ENCODE peak calls at places on chromosomes 4 and X, in five cellular contexts. G is GM23248, L is fibroblast of lung, C is SK-N-SH, Y is hepatocyte. X is an unnamed sample.

GRCh38 chrX:154021131-154021611 is 1.5 kb upstream of the IRAK1 start:
- DNase-seq in G (peak; percentile 84), L (peak; percentile 46), C (no peak), Y (no peak), X (no peak)

GRCh38 chr4:15396157-15396800 is 31.6 kb upstream of the C1QTNF7 start:
- DNase-seq in G (peak; percentile 55), L (peak; percentile 62), C (peak; percentile 33), Y (peak; percentile 61), X (peak; percentile 80)

GRCh38 chr4:866761-867390 is 40.9 kb upstream of the CPLX1 start:
- DNase-seq in G (no peak), L (peak; percentile 3), C (no peak), Y (no peak), X (no peak)

GRCh38 chr4:27050731-27051130 is 190.1 kb downstream of the STIM2 start:
- DNase-seq in G (no peak), L (no peak), C (no peak), Y (no peak), X (no peak)

GRCh38 chrX:103151799-103152198 is 58.9 kb upstream of the NXF3 start:
- DNase-seq in G (peak; percentile 30), L (no peak), C (no peak), Y (no peak), X (no peak)

GRCh38 chr4:145887241-145887964 is 51.2 kb downstream of the ZNF827 start:
- DNase-seq in G (peak; percentile 79), L (peak; percentile 81), C (no peak), Y (no peak), X (peak; percentile 58)

GRCh38 chrX:13764765-13765164 is 30.2 kb downstream of the OFD1 start:
- DNase-seq in G (no peak), L (peak; percentile 23), C (peak; percentile 72), Y (peak; percentile 10), X (peak; percentile 59)

GRCh38 chr4:3042226-3042625 is 32.1 kb downstream of the HTT-AS start:
- DNase-seq in G (no peak), L (no peak), C (no peak), Y (no peak), X (no peak)

GRCh38 chrX:8730812-8731578 is 942 bp downstream of the ANOS1 start:
- DNase-seq in G (no peak), L (no peak), C (peak; percentile 15), Y (peak; percentile 11), X (peak; percentile 25)

DNA sequence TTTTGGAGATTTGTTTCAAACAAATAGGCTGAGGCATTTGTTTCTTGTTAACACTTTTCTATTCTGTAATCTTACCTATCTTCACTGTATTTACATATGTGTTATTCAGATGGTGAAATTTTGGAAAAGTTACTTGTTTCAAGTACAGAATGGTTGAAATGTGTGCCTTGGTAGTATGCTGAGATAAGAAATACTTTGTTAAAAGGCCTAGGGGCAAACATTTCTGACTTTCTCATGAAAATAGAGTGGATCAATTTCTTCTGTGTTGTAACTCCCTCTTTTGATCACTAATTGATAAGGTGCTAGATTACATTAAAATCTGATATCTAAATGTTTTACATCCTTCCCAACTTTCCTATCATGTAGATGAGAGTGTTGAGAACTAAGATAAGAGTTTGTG is 18.1 kb downstream of the USO1 start:
- DNase-seq in G (no peak), L (no peak), C (no peak), Y (no peak), X (no peak)
- H3K79me2 ChIP-seq in G (peaks cover 100% of the 10 kb centered on the region), L (peaks cover 50% of the 10 kb centered on the region), C (peaks cover 95% of the 10 kb centered on the region), Y (peaks cover 84% of the 10 kb centered on the region), X (peaks cover 100% of the 10 kb centered on the region)

GRCh38 chr4:85398276-85398675 is 76.7 kb upstream of the ARHGAP24 start:
- DNase-seq in G (peak; percentile 75), L (peak; percentile 2), C (no peak), Y (peak; percentile 10), X (no peak)
- H3K27ac ChIP-seq in G (peak overlapping the region; percentile 65), L (no peak overlapping the region), C (no peak overlapping the region), Y (peak overlapping the region; percentile 18), X (no peak overlapping the region)

GRCh38 chr4:47786958-47787370 is 50.9 kb downstream of the CORIN start:
- DNase-seq in G (no peak), L (no peak), C (no peak), Y (no peak), X (no peak)
- H3K4me2 ChIP-seq in G (no peak overlapping the region), L (no peak overlapping the region), C (no peak overlapping the region), Y (no peak overlapping the region), X (no peak overlapping the region)

DNA sequence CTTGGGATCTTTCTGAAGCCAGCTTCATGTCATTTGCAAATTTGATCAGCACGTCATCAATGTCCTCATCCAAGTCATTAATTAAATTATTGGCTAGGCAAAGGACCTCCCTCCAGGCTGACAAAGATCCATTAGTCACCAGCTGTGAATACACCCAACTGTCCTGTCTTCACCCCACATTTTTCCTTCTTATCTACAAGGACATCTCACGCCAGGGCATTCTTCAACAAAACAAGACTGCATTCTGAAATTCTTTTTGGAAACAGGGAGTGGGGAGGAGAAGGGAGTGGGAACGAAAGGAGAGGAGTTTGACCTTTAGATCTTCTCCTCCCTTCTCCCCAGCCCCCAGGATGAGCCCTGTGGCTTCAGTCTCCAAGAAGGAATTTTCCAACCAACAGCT is 32.7 kb downstream of the NLGN3 start:
- DNase-seq in G (peak; percentile 47), L (no peak), C (no peak), Y (no peak), X (no peak)
- H3K79me2 ChIP-seq in G (no peaks in the 10 kb centered on the region), L (no peaks in the 10 kb centered on the region), C (no peaks in the 10 kb centered on the region), Y (no peaks in the 10 kb centered on the region), X (no peaks in the 10 kb centered on the region)

GRCh38 chrX:75154871-75155270 is 1.2 kb downstream of the ABCB7 start:
- DNase-seq in G (no peak), L (no peak), C (no peak), Y (no peak), X (no peak)

GRCh38 chrX:75156537-75156945 is 458 bp upstream of the ABCB7 start:
- DNase-seq in G (peak; percentile 44), L (peak; percentile 50), C (peak; percentile 26), Y (peak; percentile 8), X (peak; percentile 2)

GRCh38 chrX:75155830-75156525 is at the start of gene ABCB7:
- DNase-seq in G (peak; percentile 79), L (peak; percentile 83), C (peak; percentile 75), Y (peak; percentile 79), X (peak; percentile 81)

GRCh38 chrX:75158054-75158453 is 2.0 kb upstream of the ABCB7 start:
- DNase-seq in G (no peak), L (no peak), C (no peak), Y (no peak), X (no peak)

GRCh38 chrX:75155454-75155829 is 641 bp downstream of the ABCB7 start:
- DNase-seq in G (peak; percentile 50), L (peak; percentile 1), C (peak; percentile 2), Y (no peak), X (peak; percentile 2)
- H3K27ac ChIP-seq in G (peak overlapping the region; percentile 91), L (no peak overlapping the region), C (peak overlapping the region; percentile 86), Y (peak overlapping the region; percentile 84), X (peak overlapping the region; percentile 90)

GRCh38 chr4:56906534-56906933 is 1.2 kb upstream of the REST start:
- DNase-seq in G (no peak), L (no peak), C (no peak), Y (no peak), X (peak; percentile 33)

GRCh38 chr4:56908206-56909082 is 744 bp downstream of the REST start:
- DNase-seq in G (peak; percentile 92), L (peak; percentile 65), C (peak; percentile 86), Y (peak; percentile 88), X (peak; percentile 85)

GRCh38 chr4:56907009-56907408 is 691 bp upstream of the REST start:
- DNase-seq in G (no peak), L (no peak), C (peak; percentile 22), Y (peak; percentile 19), X (peak; percentile 48)

GRCh38 chr4:56909083-56909981 is 1.6 kb downstream of the REST start:
- DNase-seq in G (peak; percentile 84), L (peak; percentile 53), C (peak; percentile 67), Y (peak; percentile 56), X (peak; percentile 81)

DNA sequence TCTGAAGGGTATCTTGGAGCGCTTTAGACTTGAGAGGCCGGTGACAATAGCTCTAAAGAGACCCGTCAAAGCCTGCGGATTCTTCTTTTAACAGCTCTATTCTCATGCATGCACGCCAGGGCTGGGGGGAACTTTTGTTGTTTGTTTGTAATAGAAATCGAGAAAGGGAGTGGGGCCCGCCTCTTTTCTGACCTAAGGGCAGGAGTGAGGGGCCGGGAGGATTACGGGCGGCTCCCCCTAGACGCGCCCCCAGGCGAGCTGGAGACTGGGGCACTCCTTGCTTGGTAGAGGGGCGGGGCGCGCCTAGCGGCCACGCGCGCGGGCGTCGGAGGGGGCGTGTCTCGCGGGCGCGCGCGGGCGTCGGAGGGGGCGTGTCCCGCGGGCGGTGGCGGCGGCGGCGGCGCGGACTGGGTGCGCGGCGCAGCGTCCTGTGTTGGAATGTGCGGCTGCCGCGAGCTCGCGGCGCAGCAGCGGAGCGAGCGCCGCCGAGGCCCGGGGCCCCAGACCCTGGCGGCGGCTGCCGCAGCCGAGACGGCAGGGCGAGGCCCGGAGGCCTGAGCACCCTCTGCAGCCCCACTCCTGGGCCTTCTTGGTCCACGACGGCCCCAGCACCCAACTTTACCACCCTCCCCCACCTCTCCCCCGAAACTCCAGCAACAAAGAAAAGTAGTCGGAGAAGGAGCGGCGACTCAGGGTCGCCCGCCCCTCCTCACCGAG is at the start of gene REST:
- DNase-seq in G (peak; percentile 90), L (peak; percentile 64), C (peak; percentile 92), Y (peak; percentile 93), X (peak; percentile 97)
- H3K4me2 ChIP-seq in G (peak within 1 kb of the TSS; percentile 94), L (peak within 1 kb of the TSS; percentile 88), C (peak within 1 kb of the TSS; percentile 77), Y (peak within 1 kb of the TSS; percentile 84), X (peak within 1 kb of the TSS; percentile 76)

DNA sequence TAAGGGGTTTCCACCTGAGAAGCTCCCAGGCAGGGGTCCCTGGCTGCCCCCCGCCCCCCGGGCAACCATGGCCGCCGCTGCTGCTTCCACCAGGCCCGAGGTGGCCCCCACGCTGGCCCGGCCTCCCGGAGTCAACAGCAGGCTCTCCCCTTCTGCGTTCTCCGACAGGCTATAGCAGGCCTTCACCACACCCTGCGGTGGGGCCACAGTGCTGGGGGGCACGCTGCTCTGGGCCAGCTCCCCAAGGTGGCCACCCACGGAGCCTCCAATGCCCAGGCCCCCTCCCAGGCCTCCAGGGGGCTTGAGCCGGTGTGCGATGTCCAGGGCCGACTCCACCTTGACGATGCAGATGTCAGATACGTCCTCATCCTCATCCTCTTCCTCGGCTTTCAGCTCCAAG is 72.5 kb downstream of the UBE2K start:
- DNase-seq in G (no peak), L (no peak), C (no peak), Y (no peak), X (no peak)
- H3K79me2 ChIP-seq in G (peaks cover 46% of the 10 kb centered on the region), L (no peaks in the 10 kb centered on the region), C (peaks cover 20% of the 10 kb centered on the region), Y (peaks cover 20% of the 10 kb centered on the region), X (peaks cover 22% of the 10 kb centered on the region)

GRCh38 chr4:185244763-185245162 is 35.4 kb downstream of the SNX25 start:
- DNase-seq in G (peak; percentile 13), L (no peak), C (peak; percentile 78), Y (no peak), X (no peak)

GRCh38 chr4:185238750-185239149 is 29.4 kb downstream of the SNX25 start:
- DNase-seq in G (peak; percentile 20), L (no peak), C (no peak), Y (no peak), X (no peak)

GRCh38 chr4:185243879-185244278 is 34.5 kb downstream of the SNX25 start:
- DNase-seq in G (no peak), L (no peak), C (no peak), Y (no peak), X (no peak)

GRCh38 chr4:185246453-185246852 is 37.1 kb downstream of the SNX25 start:
- DNase-seq in G (no peak), L (no peak), C (no peak), Y (no peak), X (no peak)

GRCh38 chr4:185242749-185243533 is 33.5 kb downstream of the SNX25 start:
- DNase-seq in G (peak; percentile 18), L (peak; percentile 31), C (no peak), Y (no peak), X (no peak)
- H3K27ac ChIP-seq in G (no peak overlapping the region), L (no peak overlapping the region), C (no peak overlapping the region), Y (no peak overlapping the region), X (no peak overlapping the region)

X was measured in GM23338.